ENCODE peak calls at places on chromosomes 13 and 19, in six cellular contexts. A, Q, B, Z, H and P are unnamed samples.

GRCh38 chr19:58558066-58558622 is at the start of gene UBE2M:
- DNase-seq in H (no peak), Q (peak), A (peak), Z (no peak), B (no peak), P (peak)

GRCh38 chr13:94028234-94029145 is 451.0 kb downstream of the DCT start:
- DNase-seq in A (no peak), B (no peak), Q (no peak), Z (no peak), H (no peak), P (no peak)

GRCh38 chr19:7242601-7243258 is 51.5 kb downstream of the INSR start:
- DNase-seq in H (no peak), Z (no peak), A (peak), B (no peak), Q (no peak), P (peak)

GRCh38 chr13:46551410-46552301 is 1.3 kb upstream of the LRCH1 start:
- DNase-seq in B (peak), Z (peak), Q (peak), H (no peak), A (peak), P (peak)

GRCh38 chr13:97018029-97018819 is 23.9 kb upstream of the OXGR1 start:
- DNase-seq in B (no peak), H (no peak), Q (no peak), Z (no peak), A (peak), P (no peak)

GRCh38 chr19:17332677-17333581 is 1.7 kb downstream of the ANO8 start:
- DNase-seq in A (no peak), B (peak), H (no peak), Z (no peak), Q (no peak), P (no peak)

GRCh38 chr19:21786931-21787330 is 19.6 kb upstream of the ZNF100 start:
- DNase-seq in Q (no peak), H (no peak), Z (no peak), A (no peak), B (no peak), P (no peak)

GRCh38 chr13:100542546-100543156 is 45.9 kb downstream of the GGACT start:
- DNase-seq in A (no peak), B (peak), Z (peak), H (no peak), Q (peak), P (no peak)

GRCh38 chr13:30835442-30835841 is 70.6 kb upstream of the MEDAG start:
- DNase-seq in Q (peak), B (no peak), Z (peak), H (no peak), A (no peak), P (no peak)

GRCh38 chr19:12202250-12202649 is 39.4 kb downstream of the ZNF136 start:
- DNase-seq in B (no peak), H (no peak), Z (peak), A (no peak), Q (no peak), P (no peak)

GRCh38 chr19:6736917-6737283 is 480 bp downstream of the GPR108 start:
- DNase-seq in H (no peak), B (no peak), Q (no peak), Z (no peak), A (no peak), P (no peak)

GRCh38 chr19:9406798-9407352 is 28.5 kb downstream of the ZNF266 start:
- DNase-seq in A (peak), B (peak), Z (peak), Q (peak), H (no peak), P (peak)

GRCh38 chr13:50712469-50712868 is 131.0 kb downstream of the DLEU7 start:
- DNase-seq in A (no peak), Q (no peak), Z (no peak), H (no peak), B (no peak), P (no peak)

GRCh38 chr19:37979547-37980082 is 72.6 kb downstream of the SIPA1L3 start:
- DNase-seq in A (no peak), Z (no peak), Q (no peak), B (no peak), H (no peak), P (no peak)

GRCh38 chr19:16441661-16442071 is 30.1 kb downstream of the EPS15L1 start:
- DNase-seq in B (peak), Z (no peak), A (no peak), H (no peak), Q (no peak), P (peak)

GRCh38 chr19:38666662-38667448 is 19.4 kb downstream of the ACTN4 start:
- DNase-seq in B (no peak), Q (no peak), H (no peak), Z (no peak), A (no peak), P (no peak)

GRCh38 chr13:39025433-39025839 is 12.5 kb downstream of the PROSER1 start:
- DNase-seq in A (no peak), B (no peak), H (no peak), Z (no peak), Q (no peak), P (peak)

GRCh38 chr13:113129921-113130750 is 7.5 kb downstream of the F10 start:
- DNase-seq in Z (peak), Q (no peak), A (no peak), H (no peak), B (no peak), P (no peak)

GRCh38 chr19:14072535-14073231 is at the start of gene MISP3:
- DNase-seq in Z (peak), H (no peak), B (no peak), A (no peak), Q (peak), P (peak)

GRCh38 chr13:31964168-31964567 is 67.4 kb upstream of the FRY start:
- DNase-seq in B (no peak), H (no peak), A (no peak), Z (no peak), Q (no peak), P (no peak)

GRCh38 chr19:9936151-9937000 is at the start of gene OLFM2:
- DNase-seq in A (no peak), B (no peak), Z (no peak), H (no peak), Q (no peak), P (no peak)

GRCh38 chr13:113135281-113135760 is 12.7 kb downstream of the F10 start:
- DNase-seq in H (no peak), A (no peak), Z (no peak), Q (no peak), B (no peak), P (no peak)

GRCh38 chr19:39438270-39438934 is 2.7 kb upstream of the RPS16 start:
- DNase-seq in B (no peak), A (no peak), H (no peak), Z (no peak), Q (no peak), P (no peak)

GRCh38 chr19:7883105-7883504 is 5.2 kb upstream of the LRRC8E start:
- DNase-seq in Q (no peak), Z (no peak), H (no peak), B (no peak), A (no peak), P (no peak)

GRCh38 chr13:29855784-29856183 is 5.4 kb upstream of the UBL3 start:
- DNase-seq in A (no peak), B (no peak), H (no peak), Z (no peak), Q (no peak), P (no peak)

GRCh38 chr19:33953023-33953422 is 156.4 kb downstream of the KCTD15 start:
- DNase-seq in A (no peak), B (no peak), Q (no peak), Z (no peak), H (peak), P (no peak)

GRCh38 chr13:39461685-39462266 is 141.2 kb downstream of the LHFPL6 start:
- DNase-seq in Z (no peak), B (no peak), H (no peak), A (no peak), Q (no peak), P (no peak)

GRCh38 chr19:3979674-3980352 is 5.5 kb downstream of the EEF2 start:
- DNase-seq in H (no peak), A (no peak), Z (no peak), Q (peak), B (no peak), P (no peak)

GRCh38 chr19:38034153-38034835 is 127.3 kb downstream of the SIPA1L3 start:
- DNase-seq in Z (no peak), H (no peak), B (no peak), A (peak), Q (no peak), P (no peak)

GRCh38 chr19:3004522-3004921 is 24.6 kb downstream of the TLE2 start:
- DNase-seq in H (no peak), A (no peak), B (no peak), Q (no peak), Z (no peak), P (no peak)

GRCh38 chr19:1567116-1567847 is 843 bp downstream of the MEX3D start:
- DNase-seq in Z (peak), A (no peak), Q (no peak), B (no peak), H (no peak), P (no peak)

GRCh38 chr13:110610955-110611595 is 4.3 kb upstream of the NAXD start:
- DNase-seq in A (no peak), H (no peak), Q (no peak), Z (no peak), B (no peak), P (no peak)

GRCh38 chr13:110923777-110924638 is 9.1 kb upstream of the ANKRD10 start:
- DNase-seq in H (no peak), B (no peak), Q (no peak), Z (no peak), A (no peak), P (peak)

GRCh38 chr19:15464394-15465385 is at the start of gene RASAL3:
- DNase-seq in Q (no peak), H (no peak), A (no peak), Z (no peak), B (no peak), P (no peak)

GRCh38 chr13:44252938-44253337 is 120.7 kb upstream of the SERP2 start:
- DNase-seq in A (no peak), Q (no peak), Z (no peak), H (no peak), B (no peak), P (no peak)
- TF ChIP-seq POLR2A in A (no peak), Q (no peak), Z (no peak), H (no peak), B (no peak), P (no peak)

GRCh38 chr13:41018583-41018909 is 570 bp downstream of the ELF1 start:
- DNase-seq in B (no peak), Z (no peak), H (no peak), A (no peak), Q (no peak), P (no peak)

GRCh38 chr13:41019578-41020347 is 647 bp upstream of the ELF1 start:
- DNase-seq in B (no peak), Q (no peak), Z (no peak), A (no peak), H (no peak), P (no peak)

GRCh38 chr13:41017153-41017552 is 2.0 kb downstream of the ELF1 start:
- DNase-seq in H (no peak), A (no peak), Q (no peak), Z (no peak), B (no peak), P (peak)

GRCh38 chr13:41017744-41018582 is 1.2 kb downstream of the ELF1 start:
- DNase-seq in H (no peak), Q (no peak), Z (no peak), A (no peak), B (no peak), P (no peak)

DNA sequence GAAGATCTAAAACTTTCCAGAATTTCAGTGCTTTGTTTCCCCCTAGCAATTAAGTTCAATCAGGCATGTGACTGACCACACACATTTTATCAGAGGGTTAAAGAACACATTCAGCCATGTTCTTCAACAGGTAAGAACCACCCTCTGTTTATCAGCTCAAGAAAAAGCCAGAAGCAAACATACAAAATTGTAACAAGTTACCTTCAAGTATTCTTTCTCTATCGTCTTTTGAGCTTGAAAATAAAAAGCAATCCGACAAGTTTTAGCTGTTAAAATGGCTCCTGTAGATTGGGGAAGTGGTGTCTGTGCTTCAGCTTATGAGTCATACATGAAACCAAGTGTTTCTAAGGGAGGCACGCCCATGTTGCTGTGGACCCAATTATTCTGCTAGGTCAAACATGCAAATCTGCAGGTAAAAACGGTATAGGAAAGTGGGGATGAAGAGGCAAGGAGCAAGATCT is at the start of gene ELF1:
- DNase-seq in H (no peak), Z (no peak), B (peak), Q (no peak), A (peak), P (peak)
- TF ChIP-seq POLR2A in H (no peak), Z (no peak), B (no peak), Q (no peak), A (no peak), P (no peak)

GRCh38 chr13:76991432-76991795 is 467 bp upstream of the CLN5 start:
- DNase-seq in A (no peak), Z (no peak), Q (peak), B (no peak), H (no peak), P (peak)

GRCh38 chr13:76993473-76993872 is 1.6 kb downstream of the CLN5 start:
- DNase-seq in Q (no peak), A (no peak), Z (no peak), B (no peak), H (no peak), P (no peak)

GRCh38 chr13:76993021-76993420 is 1.1 kb downstream of the CLN5 start:
- DNase-seq in Q (no peak), H (no peak), Z (no peak), A (no peak), B (no peak), P (no peak)

GRCh38 chr13:76992548-76993001 is 694 bp downstream of the CLN5 start:
- DNase-seq in Z (peak), B (peak), Q (no peak), A (peak), H (no peak), P (peak)

DNA sequence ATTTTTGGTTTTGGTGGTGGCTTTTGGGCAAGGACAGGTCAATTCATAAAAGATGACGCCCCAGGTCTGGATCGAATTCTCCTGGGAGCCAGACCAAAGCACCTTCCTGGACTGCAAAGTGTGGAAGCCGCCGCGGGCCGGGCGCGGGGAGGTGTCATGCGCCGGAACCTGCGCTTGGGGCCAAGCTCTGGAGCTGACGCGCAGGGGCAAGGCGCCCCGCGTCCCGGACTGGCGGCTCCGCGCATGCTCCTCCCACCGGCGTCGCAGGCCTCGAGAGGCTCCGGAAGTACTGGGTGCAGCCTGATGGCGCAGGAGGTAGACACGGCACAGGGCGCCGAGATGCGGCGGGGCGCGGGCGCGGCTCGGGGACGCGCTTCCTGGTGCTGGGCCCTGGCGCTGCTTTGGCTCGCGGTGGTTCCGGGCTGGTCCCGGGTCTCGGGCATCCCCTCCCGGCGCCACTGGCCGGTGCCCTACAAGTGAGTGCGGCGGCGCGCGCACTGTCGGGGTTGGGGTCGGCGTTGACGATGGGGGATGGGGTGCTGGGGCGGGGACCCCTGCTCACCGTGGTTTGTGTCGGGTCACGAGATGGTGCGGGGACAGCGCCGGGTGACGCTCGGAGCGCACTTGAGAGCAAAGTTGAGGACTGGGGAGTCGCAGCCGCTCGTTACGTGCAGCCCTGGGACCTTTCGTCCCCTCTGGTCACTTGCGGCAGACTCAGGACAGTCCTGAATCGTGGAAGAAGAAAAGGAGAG is at the start of gene CLN5:
- DNase-seq in A (peak), Z (peak), B (peak), H (peak), Q (peak), P (peak)
- TF ChIP-seq POLR2A in A (peak), Z (peak), B (peak), H (peak), Q (peak), P (peak)

GRCh38 chr13:98751397-98752110 is 918 bp downstream of the SLC15A1 start:
- DNase-seq in B (no peak), A (no peak), H (no peak), Z (peak), Q (no peak), P (no peak)
- TF ChIP-seq POLR2A in B (no peak), A (no peak), H (no peak), Z (peak), Q (no peak), P (no peak)

DNA sequence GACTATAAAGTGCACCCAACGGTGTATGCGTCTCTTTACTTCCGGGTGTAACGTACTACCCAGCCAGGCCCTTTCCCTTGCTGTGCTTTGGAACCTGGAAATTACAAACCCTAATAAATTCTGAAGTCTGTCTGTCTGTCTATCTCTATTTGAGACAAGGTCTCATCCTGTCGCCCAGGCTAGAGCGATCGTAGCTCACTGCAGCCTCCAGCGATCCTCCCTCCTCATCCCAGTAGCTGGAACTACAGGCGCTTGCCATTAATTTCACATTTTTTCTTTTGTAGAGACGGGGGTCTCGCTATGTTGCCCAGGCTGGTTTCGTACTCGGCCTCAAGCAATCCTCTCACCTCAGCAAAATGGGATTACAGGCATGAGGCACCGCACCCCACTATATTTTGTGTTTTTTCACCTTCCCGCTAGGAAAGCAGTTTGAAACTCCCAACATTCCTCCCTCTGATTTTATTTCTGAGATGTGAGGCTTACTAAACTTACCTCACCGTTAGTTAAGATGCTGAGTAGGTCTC is 471 bp upstream of the RNF6 start:
- DNase-seq in Z (no peak), H (no peak), Q (no peak), B (no peak), A (no peak), P (no peak)
- TF ChIP-seq POLR2A in Z (no peak), H (no peak), Q (no peak), B (no peak), A (no peak), P (no peak)

GRCh38 chr19:46744005-46744691 is 1.7 kb upstream of the FKRP start:
- DNase-seq in B (no peak), H (no peak), Q (no peak), A (no peak), Z (no peak), P (no peak)

GRCh38 chr19:46746281-46746965 is at the start of gene STRN4:
- DNase-seq in H (no peak), B (peak), Z (peak), Q (no peak), A (no peak), P (no peak)

GRCh38 chr19:46745030-46745429 is 827 bp upstream of the FKRP start:
- DNase-seq in Q (no peak), A (no peak), H (no peak), B (no peak), Z (no peak), P (no peak)

GRCh38 chr19:46748325-46749109 is 2.3 kb upstream of the STRN4 start:
- DNase-seq in A (peak), Q (no peak), Z (peak), B (peak), H (no peak), P (no peak)

GRCh38 chr19:46745521-46746280 is at the start of gene FKRP:
- DNase-seq in Z (no peak), Q (no peak), A (no peak), B (peak), H (no peak), P (no peak)
- TF ChIP-seq POLR2A in Z (no peak), Q (no peak), A (no peak), B (no peak), H (no peak), P (no peak)

DNA sequence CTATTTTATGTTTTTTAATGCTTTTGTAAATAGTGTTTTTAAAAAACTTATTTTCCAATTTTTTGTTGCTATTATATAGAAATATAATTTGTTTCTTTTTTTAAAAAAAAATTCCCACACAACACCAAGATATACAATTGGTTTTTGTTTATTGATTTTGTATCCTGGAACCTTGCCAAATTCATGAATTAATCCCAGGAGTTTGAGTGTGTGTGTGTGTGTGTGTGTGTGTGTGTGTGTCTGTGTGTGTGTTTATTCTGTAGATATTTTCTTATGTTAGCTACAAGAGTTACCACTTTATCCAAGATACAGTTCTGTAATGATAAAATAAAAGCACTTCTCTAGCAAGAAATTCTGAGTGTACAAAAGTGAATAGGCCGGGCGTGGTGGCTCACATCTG is 7.6 kb downstream of the TPRX1 start:
- DNase-seq in B (no peak), H (no peak), A (no peak), Q (no peak), Z (no peak), P (no peak)
- TF ChIP-seq POLR2A in B (no peak), H (no peak), A (no peak), Q (no peak), Z (no peak), P (no peak)